ENCODE peak calls at places on chromosomes 1 and 21, in six cellular contexts. One of them, this sample, is unnamed.

GRCh38 chr1:164588388-164589341 is 29.7 kb downstream of the PBX1 start:
- DNase-seq in mucosa of descending colon: peak
- DNase-seq in NCI-H460: no peak
- DNase-seq in Calu3: peak
- DNase-seq in right atrium auricular region: no peak
- DNase-seq in NCI-H524 treated with DMSO at 0.1 percent for 48 hours: no peak
- DNase-seq in this sample: no peak

GRCh38 chr1:166944186-166944967 is 31.0 kb downstream of the ILDR2 start:
- DNase-seq in mucosa of descending colon: no peak
- DNase-seq in NCI-H524 treated with DMSO at 0.1 percent for 48 hours: no peak
- DNase-seq in Calu3: no peak
- DNase-seq in right atrium auricular region: no peak
- DNase-seq in NCI-H460: no peak
- DNase-seq in this sample: no peak

GRCh38 chr1:12772520-12772919 is 1.0 kb upstream of the PRAMEF12 start:
- DNase-seq in mucosa of descending colon: no peak
- DNase-seq in right atrium auricular region: peak
- DNase-seq in NCI-H524 treated with DMSO at 0.1 percent for 48 hours: no peak
- DNase-seq in NCI-H460: no peak
- DNase-seq in Calu3: no peak
- DNase-seq in this sample: no peak

GRCh38 chr1:54229281-54229891 is 29.4 kb downstream of the MRPL37 start:
- DNase-seq in NCI-H524 treated with DMSO at 0.1 percent for 48 hours: no peak
- DNase-seq in right atrium auricular region: no peak
- DNase-seq in Calu3: peak
- DNase-seq in NCI-H460: no peak
- DNase-seq in mucosa of descending colon: no peak
- DNase-seq in this sample: no peak

GRCh38 chr21:14926186-14926585 is 138.6 kb downstream of the NRIP1 start:
- DNase-seq in NCI-H524 treated with DMSO at 0.1 percent for 48 hours: no peak
- DNase-seq in right atrium auricular region: no peak
- DNase-seq in mucosa of descending colon: no peak
- DNase-seq in NCI-H460: no peak
- DNase-seq in Calu3: no peak
- DNase-seq in this sample: no peak

GRCh38 chr1:117653732-117654484 is 48.1 kb downstream of the TENT5C start:
- DNase-seq in NCI-H460: no peak
- DNase-seq in right atrium auricular region: no peak
- DNase-seq in NCI-H524 treated with DMSO at 0.1 percent for 48 hours: no peak
- DNase-seq in mucosa of descending colon: no peak
- DNase-seq in Calu3: no peak
- DNase-seq in this sample: no peak

GRCh38 chr1:40646385-40646784 is 19.1 kb downstream of the RIMS3 start:
- DNase-seq in right atrium auricular region: no peak
- DNase-seq in NCI-H460: no peak
- DNase-seq in Calu3: no peak
- DNase-seq in mucosa of descending colon: no peak
- DNase-seq in NCI-H524 treated with DMSO at 0.1 percent for 48 hours: no peak
- DNase-seq in this sample: no peak

GRCh38 chr1:18635833-18636671 is 5.4 kb downstream of the PAX7 start:
- DNase-seq in Calu3: no peak
- DNase-seq in mucosa of descending colon: no peak
- DNase-seq in NCI-H460: no peak
- DNase-seq in NCI-H524 treated with DMSO at 0.1 percent for 48 hours: no peak
- DNase-seq in right atrium auricular region: no peak
- DNase-seq in this sample: no peak

GRCh38 chr1:36884801-36885200 is 149.5 kb downstream of the GRIK3 start:
- DNase-seq in NCI-H460: no peak
- DNase-seq in mucosa of descending colon: no peak
- DNase-seq in right atrium auricular region: peak
- DNase-seq in NCI-H524 treated with DMSO at 0.1 percent for 48 hours: no peak
- DNase-seq in Calu3: no peak
- DNase-seq in this sample: no peak

GRCh38 chr21:17612023-17612564 is 607 bp downstream of the BTG3 start:
- DNase-seq in NCI-H460: no peak
- DNase-seq in mucosa of descending colon: peak
- DNase-seq in Calu3: peak
- DNase-seq in right atrium auricular region: peak
- DNase-seq in NCI-H524 treated with DMSO at 0.1 percent for 48 hours: no peak
- DNase-seq in this sample: peak

GRCh38 chr1:46169811-46170454 is 5.0 kb upstream of the TSPAN1 start:
- DNase-seq in Calu3: no peak
- DNase-seq in mucosa of descending colon: no peak
- DNase-seq in right atrium auricular region: no peak
- DNase-seq in NCI-H524 treated with DMSO at 0.1 percent for 48 hours: no peak
- DNase-seq in NCI-H460: no peak
- DNase-seq in this sample: no peak